ENCODE peak calls at places on chromosome 6, in seven cellular contexts. One of them, this sample, is unnamed.
A peak's percentile ranks its signal among the peaks of the same experiment; 100 is the strongest.

GRCh38 chr6:159788757-159789376 is 535 bp downstream of the TCP1 start:
- DNase-seq in keratinocyte: no peak
- DNase-seq in PC-9: no peak
- DNase-seq in GM23248: peak; percentile 71
- DNase-seq in mesenchymal stem cell: peak; percentile 59
- DNase-seq in hepatocyte: peak; percentile 68
- DNase-seq in IMR-90: peak; percentile 42
- DNase-seq in this sample: peak; percentile 67

GRCh38 chr6:30154709-30155521 is 6.1 kb downstream of the TRIM10 start:
- DNase-seq in keratinocyte: peak; percentile 32
- DNase-seq in PC-9: peak; percentile 49
- DNase-seq in GM23248: peak; percentile 89
- DNase-seq in mesenchymal stem cell: peak; percentile 7
- DNase-seq in hepatocyte: peak; percentile 81
- DNase-seq in IMR-90: peak; percentile 50
- DNase-seq in this sample: no peak

GRCh38 chr6:20875369-20875963 is 341.2 kb downstream of the CDKAL1 start:
- DNase-seq in keratinocyte: no peak
- DNase-seq in PC-9: no peak
- DNase-seq in GM23248: peak; percentile 38
- DNase-seq in mesenchymal stem cell: peak; percentile 51
- DNase-seq in hepatocyte: peak; percentile 45
- DNase-seq in IMR-90: peak; percentile 45
- DNase-seq in this sample: no peak

GRCh38 chr6:111381126-111381525 is 101.9 kb downstream of the REV3L start:
- DNase-seq in keratinocyte: no peak
- DNase-seq in PC-9: no peak
- DNase-seq in GM23248: peak; percentile 39
- DNase-seq in mesenchymal stem cell: no peak
- DNase-seq in hepatocyte: no peak
- DNase-seq in IMR-90: peak; percentile 41
- DNase-seq in this sample: no peak

GRCh38 chr6:134166529-134167221 is 114.3 kb upstream of the SLC2A12 start:
- DNase-seq in keratinocyte: no peak
- DNase-seq in PC-9: peak; percentile 32
- DNase-seq in GM23248: no peak
- DNase-seq in mesenchymal stem cell: no peak
- DNase-seq in hepatocyte: no peak
- DNase-seq in IMR-90: peak; percentile 67
- DNase-seq in this sample: no peak

GRCh38 chr6:145086197-145086596 is 649.1 kb downstream of the EPM2A start:
- DNase-seq in keratinocyte: no peak
- DNase-seq in PC-9: no peak
- DNase-seq in GM23248: peak; percentile 50
- DNase-seq in mesenchymal stem cell: no peak
- DNase-seq in hepatocyte: no peak
- DNase-seq in IMR-90: no peak
- DNase-seq in this sample: no peak

GRCh38 chr6:144352310-144352709 is 67.2 kb downstream of the UTRN start:
- DNase-seq in keratinocyte: no peak
- DNase-seq in PC-9: no peak
- DNase-seq in GM23248: no peak
- DNase-seq in mesenchymal stem cell: no peak
- DNase-seq in hepatocyte: no peak
- DNase-seq in IMR-90: no peak
- DNase-seq in this sample: peak; percentile 70

GRCh38 chr6:45626087-45626891 is 248.6 kb upstream of the SUPT3H start:
- DNase-seq in keratinocyte: no peak
- DNase-seq in PC-9: no peak
- DNase-seq in GM23248: peak; percentile 94
- DNase-seq in mesenchymal stem cell: peak; percentile 60
- DNase-seq in hepatocyte: no peak
- DNase-seq in IMR-90: peak; percentile 84
- DNase-seq in this sample: no peak

GRCh38 chr6:105974981-105975380 is 111.2 kb upstream of the PRDM1 start:
- DNase-seq in keratinocyte: no peak
- DNase-seq in PC-9: no peak
- DNase-seq in GM23248: no peak
- DNase-seq in mesenchymal stem cell: no peak
- DNase-seq in hepatocyte: no peak
- DNase-seq in IMR-90: no peak
- DNase-seq in this sample: no peak

DNA sequence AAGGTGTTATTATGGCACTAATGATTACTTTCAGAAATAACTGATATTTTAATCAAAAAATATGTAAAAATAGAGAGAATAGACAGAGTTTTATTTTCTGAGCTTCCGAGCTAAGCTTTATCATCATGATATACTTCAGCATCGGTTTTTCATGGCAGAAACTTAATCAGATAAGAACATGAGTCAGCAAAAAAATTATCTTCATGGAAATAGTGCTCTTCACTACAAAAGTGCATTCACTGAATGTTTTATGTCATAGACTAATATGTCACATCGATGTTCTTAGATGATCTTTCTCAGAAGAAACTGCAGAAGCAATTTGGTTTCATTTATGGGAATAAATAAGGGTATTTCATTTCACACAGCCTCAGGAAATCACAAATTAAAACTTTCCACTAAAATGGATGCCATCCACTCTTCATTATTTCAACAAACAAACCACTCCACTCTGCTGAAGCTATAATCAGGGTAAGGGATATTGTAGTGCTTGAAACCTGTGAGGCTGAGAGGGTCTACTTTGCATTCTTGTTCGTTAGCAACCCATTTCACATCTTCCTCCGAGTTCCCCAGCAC is 10.2 kb upstream of the MAP3K7 start:
- DNase-seq in keratinocyte: no peak
- DNase-seq in PC-9: no peak
- DNase-seq in GM23248: no peak
- DNase-seq in mesenchymal stem cell: no peak
- DNase-seq in hepatocyte: no peak
- DNase-seq in IMR-90: no peak
- DNase-seq in this sample: no peak
- H2AFZ ChIP-seq in keratinocyte: no peak overlapping the region
- H2AFZ ChIP-seq in PC-9: no peak overlapping the region
- H2AFZ ChIP-seq in GM23248: no peak overlapping the region
- H2AFZ ChIP-seq in mesenchymal stem cell: no peak overlapping the region
- H2AFZ ChIP-seq in hepatocyte: no peak overlapping the region
- H2AFZ ChIP-seq in IMR-90: no peak overlapping the region
- H2AFZ ChIP-seq in this sample: no peak overlapping the region

GRCh38 chr6:156701961-156702360 is 75.2 kb upstream of the ARID1B start:
- DNase-seq in keratinocyte: no peak
- DNase-seq in PC-9: no peak
- DNase-seq in GM23248: no peak
- DNase-seq in mesenchymal stem cell: no peak
- DNase-seq in hepatocyte: no peak
- DNase-seq in IMR-90: no peak
- DNase-seq in this sample: peak; percentile 51
- H3K4me2 ChIP-seq in keratinocyte: no peak overlapping the region
- H3K4me2 ChIP-seq in PC-9: no peak overlapping the region
- H3K4me2 ChIP-seq in GM23248: no peak overlapping the region
- H3K4me2 ChIP-seq in mesenchymal stem cell: no peak overlapping the region
- H3K4me2 ChIP-seq in hepatocyte: no peak overlapping the region
- H3K4me2 ChIP-seq in IMR-90: no peak overlapping the region
- H3K4me2 ChIP-seq in this sample: peak overlapping the region; percentile 13

GRCh38 chr6:112691289-112691688 is 344.2 kb downstream of the RFPL4B start:
- DNase-seq in keratinocyte: peak; percentile 33
- DNase-seq in PC-9: peak; percentile 91
- DNase-seq in GM23248: peak; percentile 95
- DNase-seq in mesenchymal stem cell: peak; percentile 83
- DNase-seq in hepatocyte: peak; percentile 16
- DNase-seq in IMR-90: peak; percentile 91
- DNase-seq in this sample: no peak
- H2AFZ ChIP-seq in keratinocyte: no peak overlapping the region
- H2AFZ ChIP-seq in PC-9: no peak overlapping the region
- H2AFZ ChIP-seq in GM23248: no peak overlapping the region
- H2AFZ ChIP-seq in mesenchymal stem cell: no peak overlapping the region
- H2AFZ ChIP-seq in hepatocyte: no peak overlapping the region
- H2AFZ ChIP-seq in IMR-90: no peak overlapping the region
- H2AFZ ChIP-seq in this sample: no peak overlapping the region

DNA sequence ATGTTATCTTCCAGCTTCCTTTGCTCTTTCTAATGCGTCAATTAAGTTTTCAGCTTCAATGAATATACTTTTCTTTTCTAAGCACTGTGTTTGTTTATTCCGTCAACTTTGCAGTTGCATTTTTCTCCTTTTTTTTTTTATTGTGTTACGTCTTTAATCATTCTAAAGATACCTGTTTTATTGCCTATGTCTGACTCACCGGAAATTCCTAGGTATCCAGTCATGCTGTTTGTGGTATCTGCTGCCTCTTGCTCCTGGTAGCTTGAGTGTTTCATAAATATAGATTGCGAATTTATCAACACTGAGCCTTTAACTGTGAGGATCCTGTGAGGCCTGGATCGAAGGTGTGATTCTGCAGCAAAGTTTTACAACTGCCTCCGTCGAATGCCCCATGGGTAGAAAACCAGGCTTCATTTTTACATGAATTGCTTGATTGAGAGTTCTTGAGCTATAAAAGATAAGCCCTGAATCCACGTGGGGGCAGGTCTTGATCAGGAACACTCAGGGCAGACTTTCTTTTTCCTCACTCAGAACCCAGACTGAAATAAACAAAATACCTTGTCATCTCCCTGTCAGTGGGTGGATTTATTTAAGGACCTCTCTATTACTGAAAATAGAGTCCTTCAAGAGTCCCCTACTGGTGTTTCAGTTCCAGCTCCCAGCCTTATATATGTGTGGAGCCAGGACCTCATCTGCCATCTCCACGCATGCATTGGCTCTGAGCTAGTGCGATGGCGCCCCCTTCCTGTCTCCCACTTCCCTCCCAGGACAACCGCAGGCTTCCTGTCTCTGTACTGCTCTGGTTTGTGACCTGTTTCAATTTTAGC is 60.1 kb upstream of the LRRC1 start:
- DNase-seq in keratinocyte: peak; percentile 75
- DNase-seq in PC-9: peak; percentile 96
- DNase-seq in GM23248: peak; percentile 68
- DNase-seq in mesenchymal stem cell: peak; percentile 85
- DNase-seq in hepatocyte: peak; percentile 77
- DNase-seq in IMR-90: peak; percentile 78
- DNase-seq in this sample: peak; percentile 8
- H3K4me2 ChIP-seq in keratinocyte: peak overlapping the region; percentile 53
- H3K4me2 ChIP-seq in PC-9: peak overlapping the region; percentile 66
- H3K4me2 ChIP-seq in GM23248: peak overlapping the region; percentile 40
- H3K4me2 ChIP-seq in mesenchymal stem cell: no peak overlapping the region
- H3K4me2 ChIP-seq in hepatocyte: peak overlapping the region; percentile 36
- H3K4me2 ChIP-seq in IMR-90: peak overlapping the region; percentile 46
- H3K4me2 ChIP-seq in this sample: no peak overlapping the region

DNA sequence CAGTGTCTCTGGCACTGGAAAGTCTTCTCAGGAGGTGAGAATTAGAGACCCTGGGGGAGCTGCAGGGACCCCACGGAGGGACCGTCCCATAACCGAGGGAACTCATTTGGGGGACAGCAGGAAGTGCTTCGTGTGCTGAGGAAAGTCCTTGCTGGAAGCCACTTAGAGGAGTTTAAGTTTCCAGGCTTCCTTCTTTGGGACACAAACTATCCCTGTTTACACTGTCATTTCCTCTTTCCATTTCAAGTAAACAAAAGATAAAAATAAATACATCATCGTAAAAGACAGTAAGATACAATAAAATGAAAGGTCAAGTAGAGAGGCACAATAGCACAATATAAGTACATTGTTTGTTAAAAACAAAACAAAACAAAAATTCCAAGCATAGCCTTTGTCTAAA is 101.2 kb downstream of the TTLL2 start:
- DNase-seq in keratinocyte: no peak
- DNase-seq in PC-9: no peak
- DNase-seq in GM23248: no peak
- DNase-seq in mesenchymal stem cell: peak; percentile 40
- DNase-seq in hepatocyte: no peak
- DNase-seq in IMR-90: no peak
- DNase-seq in this sample: no peak
- H2AFZ ChIP-seq in keratinocyte: no peak overlapping the region
- H2AFZ ChIP-seq in PC-9: no peak overlapping the region
- H2AFZ ChIP-seq in GM23248: no peak overlapping the region
- H2AFZ ChIP-seq in mesenchymal stem cell: no peak overlapping the region
- H2AFZ ChIP-seq in hepatocyte: no peak overlapping the region
- H2AFZ ChIP-seq in IMR-90: no peak overlapping the region
- H2AFZ ChIP-seq in this sample: no peak overlapping the region

GRCh38 chr6:142570221-142570671 is 268.4 kb downstream of the ADGRG6 start:
- DNase-seq in keratinocyte: peak; percentile 38
- DNase-seq in PC-9: peak; percentile 72
- DNase-seq in GM23248: peak; percentile 60
- DNase-seq in mesenchymal stem cell: peak; percentile 69
- DNase-seq in hepatocyte: peak; percentile 36
- DNase-seq in IMR-90: peak; percentile 52
- DNase-seq in this sample: no peak
- H3K4me2 ChIP-seq in keratinocyte: peak overlapping the region; percentile 74
- H3K4me2 ChIP-seq in PC-9: no peak overlapping the region
- H3K4me2 ChIP-seq in GM23248: peak overlapping the region; percentile 69
- H3K4me2 ChIP-seq in mesenchymal stem cell: no peak overlapping the region
- H3K4me2 ChIP-seq in hepatocyte: no peak overlapping the region
- H3K4me2 ChIP-seq in IMR-90: no peak overlapping the region
- H3K4me2 ChIP-seq in this sample: no peak overlapping the region

DNA sequence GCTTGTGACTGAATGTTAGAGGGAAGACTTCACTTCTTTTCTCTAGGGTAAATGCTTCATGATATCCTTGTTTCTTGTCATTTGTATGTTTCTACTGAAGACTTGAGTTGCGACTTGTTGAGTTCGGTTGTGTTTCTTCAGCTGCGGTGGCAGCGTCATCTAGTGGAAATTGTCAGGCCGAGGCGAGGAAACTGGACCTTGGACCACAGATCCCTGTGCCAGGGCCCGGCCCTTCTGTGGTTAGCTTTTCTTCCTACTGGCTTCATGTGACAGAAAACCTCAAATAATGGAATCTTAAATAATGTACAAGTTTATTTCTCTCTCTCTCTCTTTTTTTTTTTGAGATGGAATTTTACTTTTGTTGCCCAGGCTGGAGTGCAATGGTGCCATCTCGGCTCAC is 12.4 kb downstream of the MTHFD1L start:
- DNase-seq in keratinocyte: no peak
- DNase-seq in PC-9: no peak
- DNase-seq in GM23248: no peak
- DNase-seq in mesenchymal stem cell: no peak
- DNase-seq in hepatocyte: no peak
- DNase-seq in IMR-90: no peak
- DNase-seq in this sample: no peak
- H2AFZ ChIP-seq in keratinocyte: no peak overlapping the region
- H2AFZ ChIP-seq in PC-9: no peak overlapping the region
- H2AFZ ChIP-seq in GM23248: no peak overlapping the region
- H2AFZ ChIP-seq in mesenchymal stem cell: no peak overlapping the region
- H2AFZ ChIP-seq in hepatocyte: no peak overlapping the region
- H2AFZ ChIP-seq in IMR-90: no peak overlapping the region
- H2AFZ ChIP-seq in this sample: no peak overlapping the region

This sample was measured in OCI-LY7.